ENCODE peak calls at places on chromosomes 1 and 21, in nine cellular contexts. T is tibial nerve; C is cardiac fibroblast; M is EL; B is activated CD4-positive, alpha-beta T cell treated with anti-CD3 and anti-CD28 coated beads, Interleukin-2, amount 10 ng/mL, durations not matched to agents 7 days and 5 days; R is left colon; Z is HFFc6; J is transverse colon; D is AG10803. V is an unnamed sample.

GRCh38 chr1:218425647-218426342 is 80.7 kb downstream of the TGFB2 start:
- DNase-seq in T (no peak), C (peak), M (peak), B (no peak), R (no peak), Z (peak), J (no peak), D (peak), V (no peak)

GRCh38 chr1:112704511-112704907 is 2.4 kb downstream of the RHOC start:
- DNase-seq in T (peak), C (no peak), M (no peak), B (no peak), R (peak), Z (no peak), J (no peak), D (no peak), V (no peak)

GRCh38 chr1:216905781-216906180 is 182.6 kb upstream of the ESRRG start:
- DNase-seq in T (no peak), C (no peak), M (no peak), B (no peak), R (no peak), Z (no peak), J (no peak), D (no peak), V (no peak)

GRCh38 chr1:14420686-14421085 is 177.8 kb upstream of the KAZN start:
- DNase-seq in T (no peak), C (no peak), M (no peak), B (no peak), R (no peak), Z (no peak), J (no peak), D (no peak), V (no peak)

GRCh38 chr1:214549604-214550338 is 1.6 kb downstream of the PTPN14 start:
- DNase-seq in T (no peak), C (peak), M (peak), B (no peak), R (no peak), Z (peak), J (no peak), D (peak), V (peak)

GRCh38 chr1:201279313-201279712 is 4.0 kb upstream of the PKP1 start:
- DNase-seq in T (peak), C (peak), M (no peak), B (no peak), R (no peak), Z (no peak), J (no peak), D (peak), V (no peak)

GRCh38 chr1:66575739-66576138 is 41.8 kb downstream of the SGIP1 start:
- DNase-seq in T (no peak), C (peak), M (peak), B (no peak), R (no peak), Z (peak), J (no peak), D (peak), V (peak)

GRCh38 chr1:176174108-176174507 is 33.0 kb downstream of the COP1 start:
- DNase-seq in T (no peak), C (no peak), M (peak), B (no peak), R (no peak), Z (peak), J (no peak), D (peak), V (peak)

GRCh38 chr1:23554481-23555224 is 4.6 kb downstream of the ID3 start:
- DNase-seq in T (peak), C (peak), M (peak), B (peak), R (peak), Z (peak), J (peak), D (peak), V (peak)

GRCh38 chr21:21714396-21714795 is 716.2 kb downstream of the NCAM2 start:
- DNase-seq in T (no peak), C (peak), M (peak), B (no peak), R (no peak), Z (peak), J (no peak), D (peak), V (peak)

GRCh38 chr1:164561461-164561860 is 2.5 kb downstream of the PBX1 start:
- DNase-seq in T (no peak), C (no peak), M (peak), B (no peak), R (no peak), Z (no peak), J (no peak), D (no peak), V (no peak)